ENCODE peak calls at places on chromosomes 4 and X, in six cellular contexts. W is COR-L47, O is HL-60, N is amniotic epithelial cell, I is GM12878, Y is left ventricle myocardium inferior. Q is an unnamed sample.

GRCh38 chrX:109886122-109886761 is 116.7 kb upstream of the TMEM164 start:
- DNase-seq in W (no peak), O (peak), N (peak), I (no peak), Y (peak), Q (peak)

GRCh38 chr4:37666625-37667071 is 19.5 kb downstream of the RELL1 start:
- DNase-seq in W (no peak), O (peak), N (peak), I (no peak), Y (no peak), Q (no peak)

GRCh38 chr4:37767546-37767945 is 58.9 kb upstream of the PGM2 start:
- DNase-seq in W (peak), O (no peak), N (peak), I (no peak), Y (peak), Q (peak)

GRCh38 chr4:8695237-8696219 is 103.0 kb downstream of the CPZ start:
- DNase-seq in W (no peak), O (no peak), N (no peak), I (no peak), Y (no peak), Q (no peak)

GRCh38 chr4:24584175-24584850 is at the start of gene DHX15:
- DNase-seq in W (peak), O (peak), N (peak), I (peak), Y (peak), Q (peak)

GRCh38 chrX:21946925-21947641 is 6.6 kb downstream of the SMS start:
- DNase-seq in W (no peak), O (no peak), N (peak), I (no peak), Y (no peak), Q (no peak)

GRCh38 chrX:153926863-153927685 is 1.0 kb upstream of the ARHGAP4 start:
- DNase-seq in W (peak), O (peak), N (peak), I (peak), Y (peak), Q (peak)

GRCh38 chr4:54281060-54281781 is 52.1 kb downstream of the PDGFRA start:
- DNase-seq in W (no peak), O (no peak), N (peak), I (no peak), Y (peak), Q (no peak)

Q was measured in NCI-H1092 treated with DMSO at 0.1 percent for 48 hours.